ENCODE peak calls at places on chromosomes 1 and 21, in nine cellular contexts. T is stimulated activated CD4-positive, alpha-beta T cell treated with anti-CD3 and anti-CD28 coated beads, Interleukin-12 subunit alpha, Interleukin-12 subunit beta, amount 100 ng/mL, for 4 hours; S is T-cell; W is cardiac fibroblast; C is anterior cingulate cortex; Q is RPMI7951; Z is left ventricle myocardium superior; P is uterus; B is activated T-cell treated with anti-CD3 and anti-CD28 coated beads for 24 hours. G is an unnamed sample.

GRCh38 chr21:36835383-36835795 is 131.1 kb downstream of the HLCS start:
- DNase-seq in B (no peak), Q (peak), T (no peak), S (no peak), C (no peak), W (no peak), P (no peak), Z (peak), G (no peak)

GRCh38 chr1:160148121-160148520 is 3.3 kb upstream of the ATP1A4 start:
- DNase-seq in Z (no peak), T (no peak), Q (no peak), C (no peak), W (no peak), P (no peak), S (no peak), B (no peak), G (no peak)

GRCh38 chr1:58363639-58364038 is 182.9 kb downstream of the OMA1 start:
- DNase-seq in Z (no peak), Q (no peak), C (no peak), S (no peak), W (no peak), B (no peak), T (no peak), P (no peak), G (no peak)

GRCh38 chr21:28337319-28337718 is 655.4 kb downstream of the LTN1 start:
- DNase-seq in S (no peak), Q (peak), Z (no peak), W (peak), C (no peak), T (no peak), P (no peak), B (no peak), G (no peak)

GRCh38 chr1:145710291-145711027 is 3.3 kb upstream of the PDZK1 start:
- DNase-seq in C (no peak), Q (no peak), W (no peak), T (no peak), S (no peak), P (no peak), B (no peak), Z (no peak), G (no peak)

GRCh38 chr1:231390071-231390470 is 32.0 kb downstream of the EGLN1 start:
- DNase-seq in C (no peak), S (no peak), Q (peak), T (no peak), Z (no peak), B (no peak), W (no peak), P (no peak), G (no peak)

GRCh38 chr1:15178571-15179484 is 25.3 kb downstream of the TMEM51 start:
- DNase-seq in P (no peak), B (no peak), T (no peak), Q (peak), Z (no peak), S (no peak), C (no peak), W (peak), G (no peak)

GRCh38 chr1:176897350-176898236 is 266.9 kb downstream of the ASTN1 start:
- DNase-seq in T (peak), Z (peak), P (peak), S (no peak), W (peak), B (peak), C (peak), Q (peak), G (peak)

GRCh38 chr1:201017828-201018163 is 5.7 kb downstream of the KIF21B start:
- DNase-seq in P (no peak), C (no peak), B (no peak), W (no peak), S (no peak), T (no peak), Z (no peak), Q (no peak), G (no peak)

GRCh38 chr1:224783006-224783651 is 146.3 kb upstream of the DNAH14 start:
- DNase-seq in B (no peak), Q (peak), P (no peak), T (no peak), W (no peak), Z (no peak), C (no peak), S (no peak), G (no peak)

GRCh38 chr1:200938955-200939354 is 44.3 kb downstream of the INAVA start:
- DNase-seq in Z (no peak), S (peak), W (peak), T (no peak), Q (peak), B (no peak), C (no peak), P (no peak), G (no peak)

GRCh38 chr1:99266731-99267130 is 2.4 kb downstream of the PLPPR4 start:
- DNase-seq in C (no peak), P (no peak), S (no peak), B (no peak), T (no peak), Q (peak), W (peak), Z (no peak), G (no peak)

GRCh38 chr1:64538389-64538788 is 68.5 kb downstream of the CACHD1 start:
- DNase-seq in C (no peak), Q (no peak), Z (no peak), S (no peak), T (no peak), W (no peak), P (no peak), B (no peak), G (no peak)

GRCh38 chr1:156470483-156470882 is 30.1 kb downstream of the MEF2D start:
- DNase-seq in B (no peak), C (no peak), W (no peak), Z (no peak), T (no peak), P (no peak), Q (no peak), S (no peak), G (no peak)

GRCh38 chr1:14372526-14372925 is 226.0 kb upstream of the KAZN start:
- DNase-seq in S (no peak), T (no peak), P (no peak), C (no peak), W (no peak), Q (no peak), Z (no peak), B (no peak), G (no peak)

GRCh38 chr21:28374881-28375280 is 617.8 kb downstream of the LTN1 start:
- DNase-seq in Z (no peak), C (no peak), T (no peak), B (no peak), Q (no peak), W (no peak), P (no peak), S (no peak), G (no peak)

GRCh38 chr1:208433086-208433485 is 188.9 kb upstream of the PLXNA2 start:
- DNase-seq in Q (peak), P (no peak), W (no peak), B (no peak), Z (no peak), S (no peak), T (no peak), C (no peak), G (no peak)

GRCh38 chr21:43303240-43304178 is 123.4 kb downstream of the SIK1 start:
- DNase-seq in W (no peak), T (no peak), C (no peak), Z (peak), P (no peak), Q (no peak), S (no peak), B (no peak), G (peak)

GRCh38 chr1:27180037-27180436 is 25.1 kb upstream of the SLC9A1 start:
- DNase-seq in Z (no peak), B (no peak), W (no peak), P (no peak), Q (no peak), T (no peak), C (no peak), S (no peak), G (no peak)

GRCh38 chr1:187009320-187009719 is 180.6 kb downstream of the PLA2G4A start:
- DNase-seq in Z (no peak), W (no peak), P (no peak), S (no peak), B (no peak), Q (no peak), C (no peak), T (no peak), G (no peak)

GRCh38 chr1:201361652-201362504 is 15.6 kb downstream of the TNNT2 start:
- DNase-seq in S (no peak), B (no peak), C (peak), P (no peak), W (peak), Q (peak), Z (peak), T (no peak), G (peak)

GRCh38 chr21:39938086-39938611 is 70.9 kb downstream of the PCP4 start:
- DNase-seq in P (no peak), W (no peak), C (no peak), B (no peak), Q (no peak), Z (peak), S (no peak), T (no peak), G (no peak)

GRCh38 chr1:172449585-172450523 is 6.0 kb upstream of the PIGC start:
- DNase-seq in T (no peak), S (no peak), B (no peak), W (peak), P (no peak), Q (peak), Z (peak), C (peak), G (peak)

GRCh38 chr1:9768983-9769382 is 54.8 kb downstream of the CLSTN1 start:
- DNase-seq in S (no peak), B (no peak), C (no peak), Q (no peak), Z (no peak), T (no peak), P (no peak), W (no peak), G (no peak)

GRCh38 chr1:64505944-64506658 is 36.2 kb downstream of the CACHD1 start:
- DNase-seq in C (no peak), T (peak), P (no peak), W (no peak), Z (peak), S (peak), Q (no peak), B (no peak), G (no peak)

G was measured in left cardiac atrium.